ENCODE peak calls at places on chromosome X, in seven cellular contexts. G, U, C, X, R, J and D are unnamed samples.

GRCh38 chrX:108036298-108036973 is 8.4 kb upstream of the VSIG1 start:
- DNase-seq in U (peak), X (no peak), C (no peak), J (no peak), G (peak), R (peak), D (no peak)

GRCh38 chrX:18668059-18668458 is 3.8 kb downstream of the RS1 start:
- DNase-seq in J (no peak), C (no peak), U (no peak), X (no peak), R (no peak), G (no peak), D (no peak)

GRCh38 chrX:14936561-14936960 is 63.3 kb downstream of the MOSPD2 start:
- DNase-seq in J (no peak), C (peak), U (peak), X (no peak), R (no peak), G (no peak), D (no peak)

GRCh38 chrX:143853488-143853887 is 30.4 kb upstream of the UBE2NL start:
- DNase-seq in C (no peak), U (no peak), G (no peak), R (no peak), X (no peak), J (no peak), D (no peak)

GRCh38 chrX:8453619-8454018 is 11.0 kb upstream of the VCX3B start:
- DNase-seq in U (no peak), G (no peak), X (no peak), C (no peak), R (no peak), J (no peak), D (no peak)

GRCh38 chrX:99172958-99173357 is 1237.1 kb downstream of the PCDH19 start:
- DNase-seq in G (no peak), J (no peak), R (no peak), U (no peak), X (no peak), C (no peak), D (no peak)

GRCh38 chrX:15404712-15405111 is 20.5 kb upstream of the VEGFD start:
- DNase-seq in C (no peak), U (no peak), X (no peak), R (no peak), G (no peak), J (no peak), D (peak)

GRCh38 chrX:149648932-149649331 is 17.3 kb upstream of the TMEM185A start:
- DNase-seq in C (no peak), R (no peak), U (no peak), G (no peak), X (no peak), J (no peak), D (no peak)

GRCh38 chrX:118631586-118631985 is 95.8 kb upstream of the IL13RA1 start:
- DNase-seq in G (no peak), X (no peak), R (no peak), C (no peak), J (no peak), U (no peak), D (no peak)

GRCh38 chrX:71910526-71911022 is at the start of gene NHSL2:
- DNase-seq in R (no peak), U (no peak), G (no peak), X (no peak), J (no peak), C (no peak), D (no peak)

GRCh38 chrX:30904186-30904585 is 15.1 kb upstream of the TAB3 start:
- DNase-seq in X (no peak), C (no peak), J (no peak), G (peak), R (no peak), U (no peak), D (no peak)

GRCh38 chrX:16119353-16120220 is 3.8 kb upstream of the GRPR start:
- DNase-seq in G (no peak), J (no peak), X (peak), R (no peak), C (no peak), U (no peak), D (no peak)

GRCh38 chrX:97633798-97634197 is 750.1 kb downstream of the RPA4 start:
- DNase-seq in X (no peak), U (no peak), C (no peak), R (no peak), G (no peak), J (no peak), D (no peak)

GRCh38 chrX:97639526-97639925 is 755.8 kb downstream of the RPA4 start:
- DNase-seq in U (no peak), G (no peak), J (peak), X (no peak), C (no peak), R (no peak), D (no peak)

GRCh38 chrX:97637289-97637688 is 753.6 kb downstream of the RPA4 start:
- DNase-seq in J (no peak), X (no peak), C (no peak), U (no peak), G (no peak), R (no peak), D (no peak)

GRCh38 chrX:97638621-97639020 is 754.9 kb downstream of the RPA4 start:
- DNase-seq in R (no peak), X (no peak), J (no peak), G (no peak), C (no peak), U (no peak), D (no peak)
- TF ChIP-seq SIN3A in R (no peak), X (no peak), J (no peak), G (no peak), C (no peak), U (no peak), D (no peak)

GRCh38 chrX:104566921-104567501 is 1.0 kb downstream of the IL1RAPL2 start:
- DNase-seq in X (no peak), C (no peak), G (no peak), R (no peak), J (no peak), U (no peak), D (peak)
- TF ChIP-seq SIN3A in X (no peak), C (no peak), G (no peak), R (no peak), J (no peak), U (no peak), D (no peak)

GRCh38 chrX:69282893-69283690 is 117.8 kb upstream of the PJA1 start:
- DNase-seq in U (no peak), C (no peak), J (no peak), R (no peak), X (no peak), G (no peak), D (no peak)
- TF ChIP-seq SIN3A in U (no peak), C (no peak), J (no peak), R (no peak), X (no peak), G (no peak), D (no peak)

GRCh38 chrX:70044541-70045245 is 5.0 kb downstream of the AWAT2 start:
- DNase-seq in G (no peak), X (no peak), J (no peak), C (no peak), U (no peak), R (no peak), D (no peak)
- TF ChIP-seq SIN3A in G (no peak), X (no peak), J (no peak), C (no peak), U (no peak), R (no peak), D (no peak)

GRCh38 chrX:65591206-65591605 is 56.6 kb upstream of the LAS1L start:
- DNase-seq in R (no peak), U (no peak), J (no peak), C (no peak), X (no peak), G (no peak), D (no peak)

GRCh38 chrX:65588795-65589194 is 54.2 kb upstream of the LAS1L start:
- DNase-seq in U (no peak), R (no peak), J (no peak), G (no peak), X (no peak), C (no peak), D (no peak)

GRCh38 chrX:65586491-65586890 is 51.9 kb upstream of the LAS1L start:
- DNase-seq in J (no peak), C (no peak), G (no peak), R (no peak), X (no peak), U (no peak), D (no peak)

GRCh38 chrX:65589304-65589703 is 54.7 kb upstream of the LAS1L start:
- DNase-seq in R (no peak), G (no peak), U (no peak), J (no peak), C (no peak), X (no peak), D (no peak)

DNA sequence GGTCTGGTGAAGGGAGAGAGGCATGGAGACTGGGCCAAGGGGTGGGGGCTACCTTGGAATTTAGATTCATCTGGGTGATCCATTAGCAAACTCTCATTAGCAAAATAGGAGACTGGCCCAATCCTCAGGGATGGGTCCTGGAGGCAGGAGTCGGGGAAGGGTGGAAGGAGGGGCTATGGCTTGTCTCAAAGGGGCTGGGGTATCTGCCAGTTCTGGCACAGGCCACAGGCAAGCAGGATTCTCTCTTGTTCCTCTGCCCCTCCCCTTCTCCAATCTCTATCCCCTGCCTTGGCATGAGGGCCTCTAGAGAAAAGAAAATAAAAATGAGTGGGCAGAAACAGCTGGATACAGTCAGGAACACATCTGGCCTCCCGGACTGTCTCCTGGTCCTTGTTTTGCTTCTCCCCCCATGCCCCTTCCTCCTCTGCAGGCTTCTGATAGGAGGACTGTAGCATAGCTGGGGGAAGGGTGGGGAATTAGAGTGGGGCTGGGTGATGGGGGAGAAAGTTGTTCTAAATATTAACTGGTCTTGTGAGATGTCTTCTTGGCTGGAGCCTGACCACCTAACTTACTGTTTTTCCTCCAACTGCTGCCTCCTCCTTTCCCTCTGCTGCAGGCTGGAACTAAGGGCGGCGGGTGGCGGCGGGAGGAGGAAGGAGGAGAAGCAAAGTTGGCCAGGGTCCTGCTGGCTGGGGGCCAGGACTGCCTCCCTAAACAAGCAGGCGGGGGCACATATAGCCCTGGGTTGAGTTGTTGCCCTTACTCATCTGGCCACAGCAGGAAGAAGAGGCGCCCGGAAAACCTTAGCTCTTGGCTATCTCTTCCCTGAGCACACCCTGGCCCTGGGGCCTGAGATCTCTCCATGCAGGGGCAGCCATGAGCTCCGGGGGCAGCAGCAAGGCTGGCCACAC is 53.3 kb upstream of the LAS1L start:
- DNase-seq in J (no peak), U (peak), C (no peak), X (no peak), G (no peak), R (no peak), D (no peak)
- TF ChIP-seq SIN3A in J (no peak), U (no peak), C (no peak), X (no peak), G (no peak), R (no peak), D (no peak)

GRCh38 chrX:134774190-134775048 is 116.1 kb upstream of the PLAC1 start:
- DNase-seq in X (no peak), J (no peak), U (no peak), G (no peak), R (no peak), C (no peak), D (no peak)
- TF ChIP-seq SIN3A in X (no peak), J (no peak), U (no peak), G (no peak), R (no peak), C (no peak), D (no peak)

DNA sequence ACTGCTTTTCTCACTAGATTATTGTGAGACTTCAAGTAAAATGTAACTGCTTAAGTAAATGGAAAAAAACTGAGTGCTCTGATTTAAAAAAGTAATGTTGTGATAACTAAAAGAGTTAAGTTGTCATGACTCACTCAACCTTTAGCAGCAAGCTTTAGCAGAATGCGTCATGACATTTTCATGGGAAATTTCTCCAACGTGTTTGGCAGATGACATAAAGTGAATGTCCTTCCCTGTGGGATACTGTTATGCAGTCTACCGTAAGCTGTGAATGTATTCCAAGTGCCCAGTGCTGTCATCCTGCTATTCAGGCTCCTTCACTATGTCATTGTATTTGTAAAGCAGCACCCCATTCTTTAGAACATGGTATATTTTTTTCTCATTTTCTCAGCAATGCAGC is 136.2 kb downstream of the CPXCR1 start:
- DNase-seq in U (no peak), X (no peak), G (no peak), C (no peak), J (no peak), R (no peak), D (no peak)
- TF ChIP-seq SIN3A in U (no peak), X (no peak), G (no peak), C (no peak), J (no peak), R (no peak), D (no peak)

DNA sequence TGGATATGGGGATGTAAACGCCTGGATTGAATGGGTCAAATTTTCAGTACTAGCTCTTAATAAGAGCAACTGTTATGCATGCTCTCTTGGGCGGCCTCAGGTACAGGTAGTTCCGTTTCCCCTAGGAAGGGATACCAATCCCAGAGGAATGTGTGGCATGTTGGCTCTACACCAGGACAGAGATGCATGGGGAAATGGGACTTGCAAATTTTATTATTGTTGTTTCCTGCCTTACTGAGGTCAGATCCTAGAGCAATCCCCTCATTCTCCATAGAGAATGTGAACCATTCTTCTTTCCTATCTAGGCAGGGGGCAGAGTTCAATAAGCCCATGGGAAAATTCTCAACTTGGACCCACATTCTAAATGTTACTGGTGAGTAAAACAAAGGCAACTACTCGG is 361.8 kb upstream of the FGF16 start:
- DNase-seq in U (no peak), R (no peak), X (no peak), J (no peak), G (no peak), C (no peak), D (no peak)
- TF ChIP-seq SIN3A in U (no peak), R (no peak), X (no peak), J (no peak), G (no peak), C (no peak), D (no peak)

GRCh38 chrX:101764538-101764937 is 104.9 kb upstream of the ARMCX2 start:
- DNase-seq in J (no peak), G (no peak), C (no peak), R (no peak), X (no peak), U (no peak), D (no peak)

GRCh38 chrX:101759000-101759399 is 99.3 kb upstream of the ARMCX2 start:
- DNase-seq in C (peak), R (no peak), U (peak), G (peak), J (peak), X (no peak), D (peak)
- TF ChIP-seq SIN3A in C (no peak), R (no peak), U (no peak), G (no peak), J (no peak), X (no peak), D (no peak)